ENCODE peak calls at places on chromosomes 2 and 18, in ten cellular contexts. C, K, P, Y, S, A, M, N, L and W are unnamed samples.

GRCh38 chr18:79737426-79737825 is 57.8 kb downstream of the CTDP1 start:
- DNase-seq in S (no peak), Y (no peak), L (no peak), M (no peak), C (no peak), K (no peak), N (no peak), P (no peak), A (no peak), W (no peak)

GRCh38 chr2:119333833-119334232 is 32.8 kb downstream of the C2orf76 start:
- DNase-seq in S (no peak), M (no peak), N (no peak), Y (no peak), A (no peak), P (no peak), C (no peak), K (no peak), L (no peak), W (no peak)

GRCh38 chr18:58562999-58563667 is 65.8 kb downstream of the ALPK2 start:
- DNase-seq in K (no peak), M (no peak), C (no peak), S (no peak), N (no peak), P (no peak), L (no peak), Y (peak), A (no peak), W (no peak)

GRCh38 chr18:3771121-3771971 is 321.4 kb downstream of the TGIF1 start:
- DNase-seq in N (peak), Y (peak), P (peak), K (peak), M (peak), S (peak), C (no peak), A (peak), L (peak), W (peak)

GRCh38 chr2:146997945-146998344 is 846.9 kb upstream of the ACVR2A start:
- DNase-seq in P (no peak), C (peak), A (no peak), K (no peak), M (no peak), S (no peak), Y (no peak), L (no peak), N (no peak), W (no peak)

GRCh38 chr2:8800821-8801220 is 36.6 kb downstream of the KIDINS220 start:
- DNase-seq in C (no peak), K (no peak), Y (no peak), M (no peak), S (no peak), P (no peak), L (no peak), A (no peak), N (no peak), W (no peak)

GRCh38 chr2:122136071-122136470 is 380.6 kb downstream of the TSN start:
- DNase-seq in Y (peak), M (no peak), S (no peak), C (no peak), K (peak), L (peak), N (no peak), P (no peak), A (peak), W (no peak)

GRCh38 chr2:239465017-239466001 is 64.5 kb upstream of the HDAC4 start:
- DNase-seq in N (no peak), L (no peak), M (no peak), C (peak), S (peak), A (no peak), K (peak), Y (no peak), P (no peak), W (no peak)

GRCh38 chr2:54641988-54642387 is 81.5 kb upstream of the EML6 start:
- DNase-seq in P (no peak), M (no peak), A (no peak), Y (no peak), L (no peak), K (no peak), C (no peak), N (no peak), S (no peak), W (no peak)